ENCODE peak calls at places on chromosomes 2 and 18, in six cellular contexts. A is neural progenitor cell, P is IMR-90, N is OCI-LY7, Q is mammary epithelial cell, S is fibroblast of lung. M is an unnamed sample.

GRCh38 chr2:47771211-47771610 is 11.7 kb upstream of the MSH6 start:
- DNase-seq in A (no peak), Q (peak; percentile 97), P (peak; percentile 97), S (peak; percentile 98), N (peak; percentile 46), M (peak; percentile 88)

GRCh38 chr2:193824474-193824873 is 1629.7 kb upstream of the TMEFF2 start:
- DNase-seq in P (no peak), S (no peak), A (no peak), N (no peak), Q (peak; percentile 94), M (peak; percentile 71)

GRCh38 chr18:46406539-46406932 is 250.5 kb downstream of the LOXHD1 start:
- DNase-seq in S (no peak), N (no peak), Q (no peak), P (no peak), A (no peak), M (no peak)

GRCh38 chr2:152395132-152396024 is 60.4 kb downstream of the FMNL2 start:
- DNase-seq in P (peak; percentile 34), S (no peak), Q (no peak), N (no peak), A (no peak), M (no peak)

GRCh38 chr18:68956650-68957049 is 158.8 kb downstream of the CCDC102B start:
- DNase-seq in N (no peak), A (no peak), P (no peak), S (no peak), Q (no peak), M (no peak)

GRCh38 chr2:108305901-108306300 is 17.2 kb downstream of the SULT1C2 start:
- DNase-seq in N (no peak), A (no peak), S (no peak), P (peak; percentile 57), Q (no peak), M (peak; percentile 73)

GRCh38 chr2:198136142-198136541 is 331.7 kb downstream of the PLCL1 start:
- DNase-seq in Q (no peak), N (no peak), P (no peak), S (no peak), A (no peak), M (no peak)

GRCh38 chr2:232329716-232330067 is 48.9 kb upstream of the ALPP start:
- DNase-seq in Q (no peak), S (no peak), P (no peak), N (no peak), A (no peak), M (no peak)

GRCh38 chr2:86790828-86791561 is at the start of gene CD8A:
- DNase-seq in N (no peak), Q (no peak), S (peak; percentile 20), A (peak; percentile 47), P (peak; percentile 11), M (no peak)

GRCh38 chr2:127121776-127122176 is 14.8 kb upstream of the BIN1 start:
- DNase-seq in N (no peak), S (no peak), A (no peak), Q (no peak), P (no peak), M (no peak)

GRCh38 chr2:233499928-233500327 is 66.7 kb downstream of the USP40 start:
- DNase-seq in A (no peak), Q (no peak), S (no peak), N (no peak), P (no peak), M (no peak)

GRCh38 chr2:233495503-233496496 is 70.8 kb downstream of the USP40 start:
- DNase-seq in N (no peak), Q (no peak), P (no peak), A (no peak), S (no peak), M (no peak)

GRCh38 chr2:233501198-233502076 is 65.1 kb downstream of the USP40 start:
- DNase-seq in N (no peak), P (peak; percentile 81), S (peak; percentile 26), Q (peak; percentile 71), A (no peak), M (peak; percentile 73)

GRCh38 chr2:233497692-233498091 is 68.9 kb downstream of the USP40 start:
- DNase-seq in Q (no peak), N (no peak), P (no peak), S (no peak), A (no peak), M (no peak)

DNA sequence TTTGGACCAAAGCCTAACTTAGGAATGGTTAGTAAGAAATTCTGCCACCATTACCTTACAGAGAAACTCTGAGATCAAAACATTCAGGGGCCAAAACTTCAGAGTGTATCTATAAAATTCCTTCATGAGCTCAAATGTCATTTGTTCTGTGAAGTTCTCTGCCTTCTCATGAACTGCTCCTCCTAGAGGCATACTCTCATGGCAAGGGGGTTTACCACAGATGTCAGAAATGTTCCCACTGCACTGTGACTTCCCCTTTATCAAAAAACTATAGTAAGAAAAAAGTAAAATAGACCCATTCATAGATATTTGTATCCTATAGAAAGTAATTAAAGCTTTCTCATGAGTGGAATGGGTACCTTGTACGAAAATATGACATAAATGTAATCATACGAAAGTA is 68.5 kb downstream of the USP40 start:
- DNase-seq in A (no peak), Q (no peak), P (no peak), S (no peak), N (peak; percentile 29), M (no peak)
- TF ChIP-seq CTCF in A (no peak), Q (no peak), P (no peak), S (no peak), N (peak; percentile 55), M (no peak)

GRCh38 chr2:11750422-11750821 is 4.0 kb downstream of the LPIN1 start:
- DNase-seq in A (no peak), Q (peak; percentile 62), N (peak; percentile 78), P (no peak), S (no peak), M (no peak)
- H4K20me1 ChIP-seq in A (peaks cover 52% of the 10 kb centered on the region), Q (peaks cover 6% of the 10 kb centered on the region), N (peaks cover 34% of the 10 kb centered on the region), P (peaks cover 37% of the 10 kb centered on the region), S (peaks cover 2% of the 10 kb centered on the region), M (peaks cover 56% of the 10 kb centered on the region)

GRCh38 chr2:72917138-72917874 is at the start of gene EMX1:
- DNase-seq in S (no peak), A (peak; percentile 92), N (peak; percentile 35), P (no peak), Q (peak; percentile 77), M (peak; percentile 71)
- H3K4me3 ChIP-seq in S (no peak within 1 kb of the TSS), A (peak within 1 kb of the TSS; percentile 44), N (peak within 1 kb of the TSS; percentile 46), P (no peak within 1 kb of the TSS), Q (peak within 1 kb of the TSS; percentile 40), M (peak within 1 kb of the TSS; percentile 60)

GRCh38 chr2:219279151-219279915 is at the start of gene DNAJB2:
- DNase-seq in S (peak; percentile 99), P (peak; percentile 99), A (peak; percentile 98), Q (peak; percentile 99), N (peak; percentile 99), M (peak; percentile 99)
- TF ChIP-seq CTCF in S (no peak), P (peak; percentile 45), A (no peak), Q (no peak), N (no peak), M (peak; percentile 37)

GRCh38 chr2:23618265-23618664 is 233.3 kb downstream of the KLHL29 start:
- DNase-seq in A (peak; percentile 27), Q (no peak), N (no peak), P (no peak), S (no peak), M (no peak)

GRCh38 chr2:23621616-23622015 is 236.6 kb downstream of the KLHL29 start:
- DNase-seq in P (no peak), N (no peak), S (no peak), Q (no peak), A (no peak), M (no peak)

GRCh38 chr2:23618696-23619530 is 233.9 kb downstream of the KLHL29 start:
- DNase-seq in P (peak; percentile 16), N (no peak), S (no peak), A (no peak), Q (peak; percentile 41), M (peak; percentile 14)

GRCh38 chr2:23620841-23621341 is 235.9 kb downstream of the KLHL29 start:
- DNase-seq in P (peak; percentile 55), Q (no peak), S (peak; percentile 50), N (no peak), A (no peak), M (no peak)

GRCh38 chr2:23619941-23620340 is 235.0 kb downstream of the KLHL29 start:
- DNase-seq in Q (no peak), N (no peak), S (no peak), P (no peak), A (no peak), M (no peak)
- H4K20me1 ChIP-seq in Q (no peaks in the 10 kb centered on the region), N (no peaks in the 10 kb centered on the region), S (no peaks in the 10 kb centered on the region), P (peaks cover 3% of the 10 kb centered on the region), A (no peaks in the 10 kb centered on the region), M (no peaks in the 10 kb centered on the region)

DNA sequence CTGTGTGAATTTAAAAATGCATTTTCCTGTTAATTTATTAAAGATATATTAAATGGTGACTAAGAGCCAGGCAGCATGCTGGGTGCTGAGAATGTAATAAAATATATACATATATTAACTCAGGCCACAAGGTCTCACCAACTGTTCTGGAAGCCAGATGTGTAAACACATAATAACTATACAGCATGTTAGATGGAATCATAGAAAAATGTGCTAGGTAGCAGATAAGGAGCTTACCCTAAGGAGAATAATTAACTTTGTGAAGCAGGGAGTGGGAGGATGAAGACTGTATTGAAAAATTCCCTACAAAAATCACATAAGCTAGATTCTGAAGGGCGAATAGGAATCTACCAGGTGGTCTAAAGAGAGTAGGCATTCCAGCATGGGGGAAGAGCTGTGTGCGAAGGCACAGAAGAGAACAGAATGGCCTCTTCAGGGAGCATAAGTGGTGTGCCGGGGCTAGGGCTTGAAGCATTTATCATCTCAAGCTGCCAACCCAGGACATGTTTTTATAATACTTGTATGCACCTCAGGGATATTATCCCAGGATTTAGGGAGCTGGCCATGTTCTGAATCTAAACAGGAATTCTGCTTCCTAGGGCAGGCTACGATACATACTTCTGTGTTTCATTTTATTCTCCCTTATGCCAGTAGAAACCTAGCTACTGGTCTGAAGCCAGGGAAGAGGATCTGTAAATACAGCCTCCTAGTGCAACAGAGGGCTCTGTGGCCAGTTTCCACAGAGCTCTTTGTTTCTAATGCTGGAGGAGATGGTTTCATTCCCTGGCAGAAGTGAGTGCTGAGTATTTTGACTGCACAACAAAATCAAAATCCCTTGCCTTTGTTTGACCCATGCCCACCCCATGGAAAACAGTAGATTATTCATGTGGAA is 56.7 kb downstream of the NEMP2 start:
- DNase-seq in A (no peak), N (no peak), P (peak; percentile 34), S (no peak), Q (no peak), M (no peak)
- H3K4me3 ChIP-seq in A (no peak overlapping the region), N (no peak overlapping the region), P (no peak overlapping the region), S (no peak overlapping the region), Q (no peak overlapping the region), M (no peak overlapping the region)

DNA sequence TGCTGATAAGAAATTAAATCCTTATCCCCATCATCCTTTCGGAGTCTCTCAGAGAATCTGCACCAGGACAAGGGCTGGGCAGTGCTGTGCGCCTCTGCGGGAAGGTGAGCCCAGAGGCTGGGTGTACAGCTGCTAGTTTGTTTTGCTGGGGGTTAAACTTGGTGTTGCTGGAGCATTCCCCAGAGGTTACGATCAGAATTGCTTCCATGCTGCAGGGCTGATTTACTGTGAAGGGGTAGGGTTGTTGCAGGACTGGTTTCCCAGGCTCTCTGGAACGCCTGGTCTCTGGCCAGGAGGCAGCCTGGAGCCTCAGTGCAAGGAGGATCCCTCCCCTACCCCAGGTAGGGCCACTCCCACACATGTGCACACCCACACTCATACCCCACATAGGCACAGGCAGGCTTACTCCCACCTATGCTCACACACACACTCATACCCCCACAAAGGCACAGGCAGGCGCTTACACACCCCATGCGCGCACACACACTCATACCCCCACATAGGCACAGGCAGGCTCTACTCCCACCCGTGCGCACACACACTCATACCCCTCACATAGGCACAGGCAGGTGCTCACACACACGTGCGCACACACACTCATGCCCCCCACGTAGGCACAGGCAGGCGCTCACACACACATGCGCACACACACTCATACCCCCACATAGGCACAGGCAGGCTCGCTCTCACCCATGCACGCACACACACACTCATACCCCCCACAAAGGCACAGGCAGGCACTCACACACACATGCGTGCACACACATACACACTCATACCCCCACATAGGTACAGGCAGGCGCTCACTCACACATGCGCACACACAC is 11.3 kb downstream of the CNNM4 start:
- DNase-seq in A (no peak), Q (no peak), S (no peak), P (no peak), N (peak; percentile 46), M (peak; percentile 91)
- TF ChIP-seq CTCF in A (no peak), Q (no peak), S (no peak), P (no peak), N (peak; percentile 14), M (peak; percentile 35)

M was measured in PC-3.